ENCODE peak calls at places on chromosomes 16 and 17, in seven cellular contexts. G is activated T-cell treated with anti-CD3 and anti-CD28 coated beads, Interleukin-2, amount 50 U/mL, for 72 hours; Y is fibroblast of villous mesenchyme; E is aorta; U is NB4; W is pons; X is cardiac septum. O is an unnamed sample.

GRCh38 chr17:17504341-17505140 is 8.3 kb upstream of the RASD1 start:
- DNase-seq in G (no peak), Y (no peak), X (no peak), W (no peak), E (peak), U (no peak), O (no peak)

GRCh38 chr17:47894498-47895253 is 1.4 kb upstream of the SP2 start:
- DNase-seq in E (no peak), U (no peak), G (no peak), X (no peak), W (no peak), Y (no peak), O (no peak)

GRCh38 chr16:17463335-17463734 is 7.4 kb downstream of the XYLT1 start:
- DNase-seq in E (no peak), X (no peak), G (no peak), W (no peak), U (no peak), Y (no peak), O (no peak)

GRCh38 chr16:29028457-29029167 is 43.8 kb downstream of the LAT start:
- DNase-seq in W (no peak), G (no peak), U (no peak), E (no peak), X (peak), Y (peak), O (no peak)

GRCh38 chr17:39208136-39208535 is 8.1 kb downstream of the RPL19 start:
- DNase-seq in U (no peak), X (no peak), G (no peak), Y (no peak), E (no peak), W (no peak), O (no peak)

GRCh38 chr17:75755205-75755901 is 9.6 kb downstream of the GALK1 start:
- DNase-seq in G (no peak), Y (no peak), E (no peak), X (no peak), U (no peak), W (no peak), O (no peak)

GRCh38 chr17:79952265-79952877 is 83.3 kb downstream of the TBC1D16 start:
- DNase-seq in U (peak), Y (no peak), W (no peak), X (peak), E (no peak), G (no peak), O (no peak)

GRCh38 chr16:58264961-58265479 is 29.8 kb downstream of the PRSS54 start:
- DNase-seq in Y (peak), E (no peak), G (peak), U (peak), X (no peak), W (no peak), O (no peak)

GRCh38 chr16:70659546-70659945 is 13.2 kb downstream of the IL34 start:
- DNase-seq in E (no peak), U (no peak), X (no peak), Y (no peak), W (no peak), G (no peak), O (no peak)

GRCh38 chr17:45029096-45029495 is 22.3 kb downstream of the DCAKD start:
- DNase-seq in Y (no peak), E (no peak), U (no peak), X (no peak), G (no peak), W (no peak), O (no peak)

GRCh38 chr16:79602615-79603014 is 2.1 kb upstream of the MAF start:
- DNase-seq in W (no peak), E (no peak), U (no peak), G (no peak), X (no peak), Y (no peak), O (no peak)

GRCh38 chr17:78820841-78821240 is 19.8 kb downstream of the USP36 start:
- DNase-seq in X (no peak), U (no peak), W (no peak), E (no peak), G (no peak), Y (no peak), O (no peak)

GRCh38 chr17:50601789-50602375 is 32.8 kb upstream of the ABCC3 start:
- DNase-seq in X (no peak), U (no peak), E (no peak), G (no peak), Y (no peak), W (no peak), O (no peak)

GRCh38 chr17:45363498-45363897 is 46.7 kb upstream of the MAP3K14 start:
- DNase-seq in Y (no peak), U (no peak), X (no peak), G (no peak), W (no peak), E (no peak), O (no peak)

GRCh38 chr17:57739402-57740224 is 5.5 kb downstream of the CCDC182 start:
- DNase-seq in W (no peak), X (no peak), U (peak), E (no peak), Y (peak), G (peak), O (peak)

GRCh38 chr17:7560172-7561027 is 1.3 kb upstream of the SENP3 start:
- DNase-seq in Y (peak), W (no peak), U (no peak), X (no peak), E (peak), G (peak), O (no peak)

GRCh38 chr17:27797390-27798091 is 2.8 kb downstream of the NOS2 start:
- DNase-seq in W (no peak), E (no peak), U (no peak), Y (no peak), G (no peak), X (no peak), O (no peak)

GRCh38 chr17:51289776-51290175 is 29.4 kb downstream of the UTP18 start:
- DNase-seq in U (no peak), Y (no peak), E (no peak), X (no peak), W (no peak), G (no peak), O (no peak)

GRCh38 chr16:52501746-52502145 is 45.2 kb downstream of the TOX3 start:
- DNase-seq in X (no peak), U (no peak), E (no peak), Y (no peak), G (no peak), W (no peak), O (no peak)

GRCh38 chr17:48596000-48596734 is 2.6 kb upstream of the HOXB5 start:
- DNase-seq in G (peak), X (no peak), Y (no peak), W (no peak), E (no peak), U (no peak), O (no peak)

GRCh38 chr16:4051591-4051990 is 64.7 kb downstream of the ADCY9 start:
- DNase-seq in E (no peak), X (no peak), U (no peak), W (no peak), Y (no peak), G (no peak), O (no peak)

GRCh38 chr17:44241104-44241503 is 21.6 kb upstream of the UBTF start:
- DNase-seq in G (no peak), Y (peak), U (peak), X (no peak), W (peak), E (no peak), O (no peak)

GRCh38 chr16:18839555-18839954 is 38.2 kb upstream of the ARL6IP1 start:
- DNase-seq in Y (no peak), W (no peak), E (no peak), X (no peak), G (no peak), U (no peak), O (no peak)

GRCh38 chr16:17328971-17329370 is 141.8 kb downstream of the XYLT1 start:
- DNase-seq in X (no peak), W (no peak), G (no peak), U (no peak), Y (peak), E (no peak), O (no peak)

GRCh38 chr17:2192367-2193028 is 111.1 kb downstream of the SMG6 start:
- DNase-seq in E (peak), G (peak), Y (peak), U (peak), W (no peak), X (no peak), O (no peak)

GRCh38 chr17:54085934-54086333 is 263.2 kb downstream of the KIF2B start:
- DNase-seq in U (no peak), X (no peak), W (no peak), Y (no peak), G (no peak), E (no peak), O (no peak)

GRCh38 chr16:66714062-66714461 is 17.5 kb upstream of the CMTM4 start:
- DNase-seq in Y (no peak), U (no peak), X (no peak), G (no peak), W (no peak), E (no peak), O (no peak)

GRCh38 chr16:56589141-56590039 is at the start of gene MT3:
- DNase-seq in X (no peak), U (no peak), W (peak), G (peak), E (no peak), Y (no peak), O (peak)

GRCh38 chr17:79049821-79050220 is 24.8 kb upstream of the ENGASE start:
- DNase-seq in Y (no peak), E (peak), X (no peak), W (no peak), G (no peak), U (no peak), O (no peak)

GRCh38 chr17:1792495-1793446 is 30.9 kb downstream of the SERPINF1 start:
- DNase-seq in Y (peak), X (no peak), G (no peak), U (no peak), E (peak), W (no peak), O (no peak)

GRCh38 chr16:67302882-67303434 is 23.6 kb downstream of the KCTD19 start:
- DNase-seq in E (no peak), Y (no peak), X (no peak), G (no peak), W (no peak), U (no peak), O (no peak)

GRCh38 chr17:8223356-8224063 is 13.1 kb upstream of the AURKB start:
- DNase-seq in E (peak), X (no peak), U (peak), Y (peak), G (peak), W (peak), O (peak)

GRCh38 chr17:10072086-10072485 is 126.3 kb downstream of the GAS7 start:
- DNase-seq in Y (no peak), W (no peak), U (no peak), E (no peak), X (peak), G (no peak), O (no peak)